ENCODE peak calls at places on chromosomes 4 and X, in ten cellular contexts. P is cardiac muscle cell, O is body of pancreas, H is lower lobe of right lung, R is bronchial epithelial cell, U is AG04449, W is upper lobe of right lung, Y is GM12878, N is cardiac fibroblast, F is fibroblast of pulmonary artery. E is an unnamed sample.

GRCh38 chr4:105624530-105624929 is 72.1 kb downstream of the ARHGEF38 start:
- DNase-seq in H (no peak), W (no peak), P (no peak), F (peak), O (peak), Y (no peak), N (peak), R (peak), U (no peak), E (peak)

GRCh38 chrX:3094261-3094660 is 53.0 kb downstream of the ARSF start:
- DNase-seq in H (no peak), F (peak), P (no peak), O (no peak), W (no peak), Y (no peak), U (no peak), R (peak), N (no peak), E (peak)

GRCh38 chr4:68416591-68416990 is 30.7 kb upstream of the TMPRSS11E start:
- DNase-seq in U (no peak), H (no peak), N (peak), R (peak), W (no peak), F (no peak), P (no peak), O (no peak), Y (no peak), E (no peak)

GRCh38 chr4:118351851-118352827 is 664 bp downstream of the PRSS12 start:
- DNase-seq in F (peak), R (no peak), O (peak), U (no peak), W (peak), N (peak), P (peak), Y (no peak), H (peak), E (peak)

GRCh38 chr4:112361181-112361791 is 64.1 kb downstream of the ALPK1 start:
- DNase-seq in P (no peak), N (peak), F (peak), O (no peak), Y (peak), R (peak), H (no peak), U (no peak), W (no peak), E (peak)

GRCh38 chrX:16311671-16312070 is 144.4 kb downstream of the MAGEB17 start:
- DNase-seq in P (no peak), H (no peak), F (no peak), Y (no peak), U (no peak), W (no peak), N (no peak), O (no peak), R (no peak), E (no peak)

GRCh38 chr4:118920247-118920646 is 31.6 kb downstream of the SYNPO2 start:
- DNase-seq in Y (no peak), F (peak), W (no peak), N (peak), O (no peak), H (no peak), U (no peak), P (no peak), R (no peak), E (peak)

GRCh38 chr4:84455697-84456096 is 43.4 kb downstream of the NKX6-1 start:
- DNase-seq in W (no peak), H (no peak), R (no peak), N (no peak), F (no peak), Y (no peak), U (no peak), O (no peak), P (peak), E (no peak)

GRCh38 chrX:4382273-4382672 is 668.8 kb upstream of the PRKX start:
- DNase-seq in W (no peak), F (no peak), H (no peak), N (no peak), Y (no peak), U (no peak), O (no peak), P (no peak), R (no peak), E (no peak)

GRCh38 chrX:40818236-40818635 is 82.9 kb upstream of the MED14 start:
- DNase-seq in U (no peak), P (no peak), N (no peak), H (no peak), R (no peak), W (no peak), F (no peak), O (no peak), Y (no peak), E (no peak)

GRCh38 chrX:135688137-135688536 is 25.3 kb upstream of the CT45A1 start:
- DNase-seq in O (no peak), Y (no peak), N (no peak), P (peak), W (no peak), H (no peak), F (no peak), U (no peak), R (no peak), E (no peak)

GRCh38 chrX:2486476-2487133 is 14.2 kb downstream of the DHRSX start:
- DNase-seq in U (no peak), F (no peak), P (no peak), N (no peak), Y (no peak), O (no peak), R (no peak), W (peak), H (no peak), E (no peak)

GRCh38 chr4:77599378-77599777 is 6.2 kb upstream of the CXCL13 start:
- DNase-seq in U (no peak), R (peak), H (no peak), N (peak), F (peak), W (no peak), Y (no peak), P (no peak), O (peak), E (peak)

GRCh38 chr4:104353481-104353880 is 141.2 kb downstream of the CXXC4 start:
- DNase-seq in Y (no peak), O (no peak), P (no peak), R (no peak), F (no peak), U (no peak), N (no peak), H (no peak), W (no peak), E (no peak)

GRCh38 chrX:102580891-102581290 is 18.4 kb upstream of the ARMCX5 start:
- DNase-seq in H (no peak), F (no peak), U (no peak), R (no peak), P (no peak), N (no peak), Y (no peak), W (no peak), O (no peak), E (no peak)

GRCh38 chrX:96619588-96619987 is 65.1 kb upstream of the DIAPH2 start:
- DNase-seq in O (no peak), U (peak), Y (no peak), N (peak), H (no peak), F (peak), P (no peak), W (no peak), R (peak), E (peak)

GRCh38 chr4:105598787-105599186 is 46.4 kb downstream of the ARHGEF38 start:
- DNase-seq in W (no peak), R (peak), F (no peak), P (no peak), H (no peak), O (no peak), U (no peak), Y (no peak), N (peak), E (no peak)

GRCh38 chrX:106752101-106752678 is 25.7 kb downstream of the RNF128 start:
- DNase-seq in P (peak), H (no peak), R (peak), W (no peak), Y (no peak), F (peak), O (no peak), U (no peak), N (peak), E (no peak)

GRCh38 chr4:151657896-151658295 is 102.9 kb downstream of the GATB start:
- DNase-seq in Y (no peak), O (no peak), H (no peak), U (no peak), F (no peak), P (no peak), R (no peak), W (no peak), N (no peak), E (no peak)

GRCh38 chr4:46274717-46275116 is 115.2 kb downstream of the GABRA2 start:
- DNase-seq in H (no peak), O (no peak), N (no peak), F (peak), Y (no peak), U (no peak), W (no peak), R (no peak), P (peak), E (no peak)

GRCh38 chrX:120749141-120749846 is 119.4 kb upstream of the C1GALT1C1 start:
- DNase-seq in F (no peak), O (no peak), P (no peak), W (no peak), Y (no peak), R (no peak), N (no peak), U (no peak), H (no peak), E (no peak)

GRCh38 chr4:64200001-64200555 is 209.2 kb downstream of the TECRL start:
- DNase-seq in U (no peak), N (no peak), O (no peak), R (no peak), W (no peak), H (no peak), Y (no peak), P (no peak), F (no peak), E (no peak)

GRCh38 chrX:101219840-101220191 is 230 bp downstream of the DRP2 start:
- DNase-seq in U (no peak), H (no peak), Y (no peak), N (peak), R (no peak), P (peak), F (peak), W (no peak), O (no peak), E (peak)

GRCh38 chr4:42331914-42332368 is 65.3 kb upstream of the SHISA3 start:
- DNase-seq in P (no peak), F (peak), O (peak), H (no peak), Y (no peak), N (peak), W (no peak), U (no peak), R (peak), E (peak)

GRCh38 chrX:56757327-56757726 is 28.3 kb downstream of the NBDY start:
- DNase-seq in R (no peak), U (no peak), F (no peak), W (no peak), N (no peak), P (no peak), H (no peak), O (no peak), Y (no peak), E (no peak)

GRCh38 chr4:140176735-140177134 is 22.8 kb upstream of the MAML3 start:
- DNase-seq in P (no peak), U (no peak), N (peak), Y (no peak), R (peak), W (no peak), O (no peak), H (no peak), F (peak), E (peak)

DNA sequence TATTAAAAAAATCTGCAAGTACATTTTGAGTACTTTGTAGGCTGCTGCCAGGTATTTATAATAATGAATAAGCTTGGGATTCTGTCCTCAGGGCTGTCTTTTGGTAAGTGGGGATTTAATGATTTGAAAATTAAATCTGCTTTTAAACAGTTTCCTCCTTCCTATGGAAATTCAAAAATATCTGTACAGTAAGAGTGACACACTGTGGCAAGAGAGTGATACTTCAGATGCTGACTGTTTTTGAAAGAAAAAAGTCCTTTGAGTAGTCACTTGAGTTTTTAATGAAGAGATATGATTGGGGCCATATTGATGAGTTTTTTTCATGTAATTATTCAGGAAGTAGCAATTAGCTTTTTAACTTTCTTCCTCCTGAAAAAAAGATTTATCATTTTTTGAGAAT is 49.2 kb downstream of the SMARCAD1 start:
- DNase-seq in H (no peak), F (peak), R (no peak), W (no peak), P (no peak), U (no peak), O (no peak), Y (no peak), N (peak), E (no peak)
- TF ChIP-seq CTCF in H (peak), F (peak), R (no peak), W (no peak), P (peak), U (no peak), O (no peak), Y (no peak), N (no peak), E (no peak)

DNA sequence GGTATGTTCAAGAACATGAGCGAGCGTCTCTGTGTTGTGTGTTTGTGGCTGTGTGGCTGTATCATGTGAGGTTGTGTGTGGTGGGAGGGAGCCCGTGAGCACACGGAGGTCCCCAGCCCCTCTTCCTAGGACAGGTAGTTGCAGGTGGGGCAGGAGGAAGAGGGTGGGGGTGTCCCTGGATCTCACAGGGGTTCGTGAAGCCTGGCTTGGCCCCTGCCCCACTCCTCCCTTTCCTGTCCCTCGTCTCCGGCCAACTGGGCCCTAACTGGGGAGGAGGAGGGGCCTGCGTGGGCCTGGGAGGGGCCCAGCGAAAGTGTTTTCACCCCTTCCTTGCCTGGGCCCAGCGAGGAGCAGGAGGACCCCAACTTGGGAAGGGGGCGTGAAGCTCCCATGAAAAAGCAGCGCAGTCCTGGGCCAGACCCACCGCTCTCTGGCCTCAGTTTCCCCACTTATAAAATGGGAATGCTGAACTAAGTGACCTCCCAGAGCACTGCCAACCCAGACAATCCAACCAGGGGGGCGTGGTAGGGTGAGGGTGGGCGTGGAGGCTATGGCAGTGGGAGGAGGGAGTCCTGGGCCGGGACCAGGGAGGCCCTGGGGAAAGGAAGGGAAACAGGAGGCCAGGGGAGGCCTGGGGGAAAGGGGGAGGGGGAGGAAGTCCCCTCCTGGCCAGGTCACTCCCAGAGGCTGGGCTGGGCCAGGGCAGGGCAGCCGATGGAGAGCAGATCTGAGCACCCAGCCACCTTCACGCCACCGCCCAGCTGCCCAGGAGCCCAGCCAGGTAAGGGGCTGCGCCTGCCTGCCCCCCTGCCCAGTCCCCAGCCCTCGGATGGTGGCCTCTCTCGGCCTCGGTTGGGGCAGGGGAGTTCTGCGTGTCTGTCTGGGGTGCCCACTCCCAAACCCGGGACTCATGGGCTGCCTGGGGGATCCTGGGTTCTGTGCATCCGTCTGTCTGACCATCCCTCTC is at the start of gene AVPR2:
- DNase-seq in U (no peak), R (no peak), P (no peak), O (no peak), H (no peak), Y (no peak), W (no peak), N (no peak), F (no peak), E (no peak)
- H3K4me3 ChIP-seq in U (no peak), R (no peak), P (no peak), O (no peak), H (peak), Y (no peak), W (no peak), N (no peak), F (no peak), E (no peak)

GRCh38 chrX:9957743-9958142 is 9.4 kb upstream of the CLDN34 start:
- DNase-seq in N (no peak), P (no peak), W (no peak), H (no peak), U (no peak), Y (no peak), O (no peak), F (no peak), R (no peak), E (no peak)
- TF ChIP-seq CTCF in N (no peak), P (no peak), W (no peak), H (no peak), U (no peak), Y (no peak), O (no peak), F (no peak), R (no peak), E (no peak)

DNA sequence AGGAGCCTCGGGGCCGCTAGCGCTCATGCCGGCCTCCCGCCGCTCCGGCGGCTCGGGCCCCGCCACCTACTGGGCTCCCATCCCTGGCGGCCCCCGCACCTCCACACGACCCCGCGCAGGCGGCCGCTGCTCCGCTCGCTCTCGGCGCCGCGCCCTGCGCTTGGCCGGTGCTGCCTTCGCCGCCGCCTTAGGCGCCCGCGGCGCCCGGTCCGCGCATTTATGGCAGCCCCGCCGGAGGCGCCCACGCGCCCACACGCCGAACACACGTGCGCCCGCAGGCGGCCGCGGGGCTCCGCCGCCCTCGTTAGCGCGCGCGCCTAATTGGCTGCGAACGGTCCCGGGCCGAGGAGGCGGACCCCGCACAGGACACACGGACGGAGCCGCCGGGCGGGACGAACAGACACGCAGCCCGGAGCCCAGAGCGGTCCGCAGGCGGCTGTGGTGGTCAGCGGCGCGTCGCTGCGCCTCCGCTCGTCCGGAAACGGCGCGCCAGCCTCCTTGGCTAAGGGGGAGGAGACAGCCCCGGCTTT is at the start of gene NKX1-1:
- DNase-seq in W (peak), H (peak), F (no peak), Y (no peak), P (no peak), R (no peak), O (no peak), N (no peak), U (no peak), E (no peak)
- H3K4me3 ChIP-seq in W (no peak), H (no peak), F (no peak), Y (no peak), P (no peak), R (no peak), O (no peak), N (no peak), U (no peak), E (no peak)

DNA sequence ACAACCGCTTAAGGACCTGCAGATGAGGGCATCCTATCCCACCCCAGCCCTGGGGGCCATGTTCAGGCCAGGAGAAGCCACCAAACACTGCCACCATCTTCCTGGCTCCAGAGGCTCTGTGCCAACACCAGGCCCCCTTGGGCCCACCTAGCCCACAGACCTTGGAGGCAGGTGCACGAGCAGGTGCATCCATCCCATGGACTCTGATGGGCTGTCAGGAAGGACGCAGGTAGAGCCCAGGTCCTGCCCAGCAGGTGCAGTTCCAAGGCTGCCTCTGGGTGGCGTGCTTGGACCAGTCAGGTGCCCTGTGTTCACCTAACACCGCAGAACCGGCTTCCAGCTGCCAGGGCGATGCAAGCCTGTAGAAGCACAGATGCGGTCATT is 22.8 kb upstream of the PDE6B start:
- DNase-seq in O (peak), U (no peak), N (peak), W (peak), P (peak), Y (no peak), R (peak), F (peak), H (peak), E (no peak)
- TF ChIP-seq CTCF in O (peak), U (no peak), N (peak), W (peak), P (peak), Y (peak), R (peak), F (peak), H (peak), E (no peak)

GRCh38 chrX:19893722-19894121 is 6.3 kb upstream of the SH3KBP1 start:
- DNase-seq in U (peak), Y (no peak), F (peak), N (peak), W (no peak), P (no peak), H (no peak), O (no peak), R (peak), E (peak)
- H3K4me3 ChIP-seq in U (no peak), Y (no peak), F (no peak), N (no peak), W (no peak), P (no peak), H (no peak), O (no peak), R (no peak), E (no peak)

GRCh38 chr4:138241281-138242075 is 671 bp downstream of the SLC7A11 start:
- DNase-seq in R (no peak), W (no peak), P (no peak), U (no peak), N (peak), H (no peak), Y (no peak), F (peak), O (peak), E (peak)

GRCh38 chr4:138239496-138239895 is 2.7 kb downstream of the SLC7A11 start:
- DNase-seq in U (no peak), P (no peak), N (no peak), W (no peak), Y (no peak), O (no peak), F (no peak), H (no peak), R (no peak), E (no peak)

GRCh38 chr4:138242830-138243149 is 641 bp upstream of the SLC7A11 start:
- DNase-seq in H (no peak), F (no peak), P (no peak), W (no peak), U (no peak), O (no peak), N (peak), R (peak), Y (no peak), E (no peak)

GRCh38 chr4:138243369-138243768 is 1.2 kb upstream of the SLC7A11 start:
- DNase-seq in H (no peak), Y (no peak), N (no peak), W (no peak), R (no peak), U (no peak), P (no peak), F (no peak), O (no peak), E (peak)

DNA sequence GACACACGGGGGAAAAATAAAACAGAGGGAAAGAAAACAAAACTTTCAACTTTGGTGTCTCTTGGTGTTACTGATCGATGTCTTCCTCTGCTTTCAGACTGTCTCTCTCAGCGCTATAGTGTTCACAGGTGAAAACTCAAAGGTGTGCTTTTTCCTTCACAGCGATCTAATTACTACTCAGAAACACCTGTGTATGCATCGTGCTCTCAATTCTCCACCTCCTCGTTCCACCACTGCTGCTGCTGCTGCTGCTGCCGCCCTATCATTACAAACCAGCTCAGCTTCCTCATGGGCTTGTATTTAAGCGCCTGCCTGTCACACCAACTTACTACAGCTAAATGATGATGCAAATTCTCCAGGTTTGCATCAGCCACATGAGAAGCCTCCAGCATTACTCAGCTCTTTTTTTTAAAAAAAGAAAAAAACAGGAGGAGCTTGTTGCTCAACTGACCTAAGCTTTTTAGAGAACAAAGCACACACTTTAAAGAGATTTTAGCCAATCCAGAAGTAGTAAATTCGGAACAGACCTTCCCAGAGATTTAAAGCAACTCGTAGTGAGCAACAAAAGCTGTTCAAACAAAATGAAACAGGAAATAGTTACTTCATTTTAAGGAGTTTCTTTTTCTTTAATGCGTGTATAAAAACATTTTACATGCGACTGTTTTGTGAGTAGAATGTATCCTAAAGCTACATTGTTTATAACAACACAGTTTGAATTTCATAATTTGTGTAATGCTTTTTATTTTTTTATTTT is at the start of gene SLC7A11:
- DNase-seq in N (peak), Y (peak), U (peak), P (peak), H (peak), R (peak), W (no peak), O (peak), F (peak), E (peak)
- TF ChIP-seq CTCF in N (no peak), Y (no peak), U (no peak), P (no peak), H (no peak), R (no peak), W (no peak), O (no peak), F (no peak), E (peak)

E was measured in fibroblast of the aortic adventitia.